ENCODE peak calls at places on chromosomes 3 and 15, in nine cellular contexts. S is B cell, U is endodermal cell, Z is psoas muscle, F is progenitor cell of endocrine pancreas, T is Panc1, I is RWPE1, J is endothelial cell of umbilical vein, M is fibroblast of lung. Q is an unnamed sample.

GRCh38 chr15:92495468-92495867 is 101.8 kb downstream of the ST8SIA2 start:
- DNase-seq in M (peak), S (no peak), F (no peak), T (no peak), J (no peak), Z (no peak), U (no peak), I (no peak), Q (no peak)

GRCh38 chr3:162610261-162610660 is 1113.7 kb downstream of the OTOL1 start:
- DNase-seq in J (no peak), F (no peak), I (no peak), M (no peak), T (no peak), U (peak), Z (no peak), S (no peak), Q (no peak)

GRCh38 chr15:91068966-91069365 is 31.1 kb upstream of the SV2B start:
- DNase-seq in T (no peak), U (no peak), S (no peak), J (no peak), I (no peak), F (no peak), M (no peak), Z (no peak), Q (no peak)

GRCh38 chr15:45402955-45403892 is 24.9 kb upstream of the GATM start:
- DNase-seq in Z (peak), S (peak), U (peak), J (peak), F (peak), M (peak), T (no peak), I (peak), Q (peak)

GRCh38 chr3:36875397-36875796 is 69.5 kb downstream of the TRANK1 start:
- DNase-seq in U (no peak), I (no peak), S (no peak), Z (no peak), T (no peak), F (no peak), J (no peak), M (no peak), Q (no peak)

GRCh38 chr15:95017950-95018349 is 786.6 kb downstream of the MCTP2 start:
- DNase-seq in U (peak), T (no peak), S (no peak), M (peak), F (no peak), Z (peak), I (no peak), J (peak), Q (peak)

GRCh38 chr3:40451551-40451950 is 5.6 kb upstream of the RPL14 start:
- DNase-seq in M (no peak), U (no peak), Z (no peak), S (no peak), T (no peak), F (no peak), J (no peak), I (no peak), Q (no peak)

GRCh38 chr15:63701365-63701764 is 104.2 kb downstream of the FBXL22 start:
- DNase-seq in Z (no peak), T (no peak), F (no peak), I (no peak), M (peak), U (no peak), S (no peak), J (no peak), Q (no peak)

GRCh38 chr15:45642203-45642932 is 7.5 kb downstream of the SQOR start:
- DNase-seq in M (peak), S (no peak), J (peak), F (no peak), Z (peak), I (peak), U (no peak), T (no peak), Q (no peak)

GRCh38 chr15:99054025-99054387 is 46.4 kb upstream of the PGPEP1L start:
- DNase-seq in T (peak), M (no peak), J (no peak), U (no peak), Z (peak), F (no peak), I (no peak), S (no peak), Q (no peak)

GRCh38 chr3:42693530-42693930 is 8.2 kb downstream of the KLHL40 start:
- DNase-seq in Z (no peak), S (no peak), I (no peak), U (peak), J (no peak), T (no peak), F (no peak), M (no peak), Q (no peak)

GRCh38 chr3:42572278-42572677 is 9.5 kb downstream of the SEC22C start:
- DNase-seq in T (no peak), M (peak), J (peak), F (no peak), I (peak), Z (no peak), S (no peak), U (peak), Q (peak)

DNA sequence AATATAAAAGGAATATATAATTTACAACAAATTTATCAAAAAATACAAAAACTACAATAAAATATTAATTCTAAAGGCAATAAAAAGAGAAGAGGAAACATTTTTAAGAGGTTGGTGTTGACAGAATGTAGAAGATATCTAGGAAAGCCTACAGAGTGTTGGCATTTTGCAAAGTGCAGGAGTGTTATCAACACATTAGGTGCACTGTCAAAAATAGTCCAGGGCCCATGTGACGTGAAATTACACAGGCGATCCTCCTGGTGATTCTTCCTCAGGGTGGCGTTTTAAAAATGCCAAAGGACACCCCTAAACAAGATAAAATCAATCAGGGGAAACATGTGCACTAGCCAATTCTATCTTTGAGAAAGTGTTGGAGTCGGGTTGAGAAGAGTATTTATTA is 222.7 kb downstream of the ARPP21 start:
- DNase-seq in U (no peak), M (no peak), Z (no peak), J (no peak), F (no peak), I (no peak), S (no peak), T (no peak), Q (no peak)
- TF ChIP-seq CTCF in U (no peak), M (no peak), Z (no peak), J (no peak), F (no peak), I (no peak), S (no peak), T (no peak), Q (no peak)

GRCh38 chr3:24725514-24726255 is 231.0 kb upstream of the THRB start:
- DNase-seq in M (no peak), I (peak), T (no peak), U (no peak), F (no peak), S (no peak), J (no peak), Z (no peak), Q (no peak)

GRCh38 chr3:24722106-24722505 is 227.5 kb upstream of the THRB start:
- DNase-seq in M (no peak), Z (no peak), J (no peak), S (no peak), T (no peak), I (no peak), F (no peak), U (no peak), Q (no peak)

GRCh38 chr3:24730173-24730572 is 235.5 kb upstream of the THRB start:
- DNase-seq in T (no peak), Z (no peak), S (no peak), U (no peak), F (no peak), I (no peak), M (no peak), J (no peak), Q (no peak)

DNA sequence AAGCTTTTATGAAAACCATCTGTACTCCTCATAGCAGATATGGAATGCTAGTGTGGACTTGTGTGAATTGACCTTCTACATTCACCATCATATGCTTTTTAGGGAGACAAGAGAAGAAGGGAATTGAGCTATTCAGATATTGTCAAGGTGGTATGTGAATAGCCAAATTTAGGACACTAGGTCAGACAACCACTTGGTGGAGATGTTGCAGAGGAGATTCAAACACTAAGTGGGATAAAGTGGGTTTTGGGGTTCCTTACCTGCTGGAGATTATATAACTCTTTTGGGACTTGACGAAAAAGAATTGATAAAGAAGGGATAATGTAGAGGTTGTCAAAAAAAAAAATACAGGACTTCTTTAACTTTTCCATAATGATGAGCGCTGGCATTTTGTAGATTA is 231.8 kb upstream of the THRB start:
- DNase-seq in T (no peak), F (no peak), S (no peak), Z (no peak), J (no peak), M (no peak), I (no peak), U (no peak), Q (no peak)
- TF ChIP-seq CTCF in T (no peak), F (no peak), S (no peak), Z (no peak), J (no peak), M (no peak), I (no peak), U (peak), Q (no peak)

DNA sequence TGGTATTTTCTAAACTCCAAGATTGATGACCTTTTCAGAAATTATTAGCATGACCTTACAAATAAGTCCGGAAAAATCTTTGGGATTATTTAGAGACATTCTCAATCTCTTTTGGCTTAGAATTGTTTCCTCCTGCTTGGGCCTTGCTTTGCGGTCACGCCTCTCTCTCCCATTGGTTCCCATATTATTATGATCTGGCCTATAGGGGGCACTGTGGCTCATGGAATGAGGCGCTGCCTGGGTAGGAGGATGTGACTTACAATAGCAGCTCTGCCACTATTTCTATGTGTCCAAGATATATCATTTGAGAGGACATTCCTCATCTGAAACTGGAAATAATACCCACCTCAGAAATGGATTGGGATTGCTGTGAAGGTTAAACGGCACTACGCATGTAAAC is 464.9 kb downstream of the MFSD1 start:
- DNase-seq in I (peak), T (no peak), M (no peak), J (peak), F (peak), Z (no peak), S (no peak), U (peak), Q (no peak)
- TF ChIP-seq CTCF in I (no peak), T (peak), M (no peak), J (peak), F (peak), Z (peak), S (no peak), U (peak), Q (peak)

DNA sequence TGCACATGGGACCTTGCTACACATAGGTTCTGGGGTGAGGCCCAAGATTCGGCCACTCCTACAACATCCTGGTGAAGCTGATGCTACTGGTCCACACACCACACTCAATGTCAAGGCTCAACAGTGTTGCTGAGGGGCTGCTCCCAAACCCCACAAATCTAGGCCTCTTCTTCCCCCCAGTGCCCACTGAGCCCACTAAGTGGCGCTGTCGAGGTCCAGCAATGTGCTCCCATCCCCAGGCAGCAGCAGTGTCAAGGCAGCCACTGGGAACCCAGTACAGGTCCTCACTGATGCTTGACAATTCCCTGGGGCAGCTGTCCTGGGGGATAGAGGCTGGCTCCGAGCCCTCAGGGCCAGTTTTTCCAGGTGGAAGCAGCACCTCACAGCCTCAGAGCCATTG is 21.5 kb downstream of the SCN5A start:
- DNase-seq in F (no peak), M (no peak), Z (no peak), I (no peak), J (peak), U (peak), S (no peak), T (no peak), Q (no peak)
- TF ChIP-seq CTCF in F (peak), M (peak), Z (no peak), I (no peak), J (peak), U (peak), S (no peak), T (no peak), Q (no peak)

GRCh38 chr3:174620138-174620537 is 239.0 kb upstream of the NAALADL2 start:
- DNase-seq in M (peak), F (no peak), I (peak), U (no peak), T (no peak), Z (no peak), J (peak), S (no peak), Q (no peak)
- TF ChIP-seq CTCF in M (no peak), F (peak), I (peak), U (peak), T (peak), Z (no peak), J (no peak), S (no peak), Q (peak)

GRCh38 chr3:107487490-107487889 is 35.3 kb upstream of the BBX start:
- DNase-seq in U (no peak), J (no peak), I (no peak), F (no peak), Z (no peak), S (no peak), T (no peak), M (peak), Q (no peak)
- TF ChIP-seq CTCF in U (no peak), J (no peak), I (no peak), F (no peak), Z (no peak), S (no peak), T (no peak), M (no peak), Q (no peak)

Q was measured in right lobe of liver.